ENCODE peak calls at places on chromosomes 12 and 14, in six cellular contexts. T, H, B, Q, J and Z are unnamed samples.
A peak's percentile ranks its signal among the peaks of the same experiment; 100 is the strongest.

GRCh38 chr12:26028953-26029740 is 70.7 kb downstream of the RASSF8 start:
- DNase-seq in T (peak; percentile 59), H (no peak), B (no peak), Q (peak; percentile 60), J (peak; percentile 67), Z (peak; percentile 20)

GRCh38 chr14:31059152-31059924 is 33.2 kb upstream of the STRN3 start:
- DNase-seq in T (peak; percentile 37), H (no peak), B (peak; percentile 45), Q (peak; percentile 88), J (peak; percentile 87), Z (peak; percentile 76)

GRCh38 chr14:29804481-29804880 is 123.2 kb downstream of the PRKD1 start:
- DNase-seq in T (no peak), H (no peak), B (no peak), Q (no peak), J (no peak), Z (no peak)

GRCh38 chr12:49089831-49090773 is 4.5 kb downstream of the DHH start:
- DNase-seq in T (peak; percentile 74), H (no peak), B (peak; percentile 37), Q (no peak), J (peak; percentile 33), Z (peak; percentile 26)

GRCh38 chr14:98290596-98290995 is 981.4 kb downstream of the BCL11B start:
- DNase-seq in T (no peak), H (no peak), B (no peak), Q (peak; percentile 93), J (no peak), Z (peak; percentile 66)

GRCh38 chr14:21987937-21988336 is 314.3 kb upstream of the OR4E1 start:
- DNase-seq in T (peak; percentile 75), H (no peak), B (no peak), Q (peak; percentile 49), J (peak; percentile 12), Z (no peak)

GRCh38 chr12:98154850-98155249 is 360.5 kb upstream of the TMPO start:
- DNase-seq in T (peak; percentile 75), H (no peak), B (no peak), Q (peak; percentile 28), J (no peak), Z (no peak)

GRCh38 chr14:21894003-21894897 is 220.6 kb upstream of the OR4E1 start:
- DNase-seq in T (peak; percentile 52), H (no peak), B (no peak), Q (no peak), J (no peak), Z (no peak)

GRCh38 chr12:87836190-87836589 is 193.0 kb downstream of the C12orf50 start:
- DNase-seq in T (peak; percentile 8), H (no peak), B (no peak), Q (no peak), J (no peak), Z (no peak)

GRCh38 chr12:61870658-61871559 is 389.3 kb upstream of the USP15 start:
- DNase-seq in T (no peak), H (no peak), B (no peak), Q (no peak), J (no peak), Z (peak; percentile 3)

GRCh38 chr12:74449872-74450271 is 87.8 kb upstream of the ATXN7L3B start:
- DNase-seq in T (no peak), H (no peak), B (no peak), Q (peak; percentile 70), J (peak; percentile 71), Z (peak; percentile 65)

GRCh38 chr12:44847403-44847802 is 28.7 kb downstream of the NELL2 start:
- DNase-seq in T (no peak), H (no peak), B (no peak), Q (no peak), J (no peak), Z (no peak)

GRCh38 chr14:76918751-76919421 is 92.7 kb downstream of the LRRC74A start:
- DNase-seq in T (peak; percentile 76), H (no peak), B (peak; percentile 96), Q (peak; percentile 96), J (peak; percentile 99), Z (peak; percentile 98)

GRCh38 chr14:87233266-87233665 is 759.7 kb downstream of the GALC start:
- DNase-seq in T (no peak), H (no peak), B (no peak), Q (peak; percentile 55), J (no peak), Z (peak; percentile 86)

GRCh38 chr14:70332015-70332414 is 27.5 kb downstream of the COX16 start:
- DNase-seq in T (no peak), H (no peak), B (no peak), Q (no peak), J (no peak), Z (no peak)

GRCh38 chr12:53564276-53564675 is 57.0 kb upstream of the NPFF start:
- DNase-seq in T (no peak), H (no peak), B (no peak), Q (no peak), J (no peak), Z (no peak)

GRCh38 chr14:59022144-59022543 is 166.3 kb upstream of the DAAM1 start:
- DNase-seq in T (no peak), H (no peak), B (no peak), Q (peak; percentile 29), J (no peak), Z (no peak)

GRCh38 chr14:53330441-53330840 is 177.3 kb upstream of the DDHD1 start:
- DNase-seq in T (no peak), H (no peak), B (no peak), Q (no peak), J (no peak), Z (no peak)

GRCh38 chr12:3236345-3237153 is 159.4 kb downstream of the TSPAN9 start:
- DNase-seq in T (peak; percentile 67), H (no peak), B (no peak), Q (peak; percentile 67), J (peak; percentile 72), Z (peak; percentile 78)

GRCh38 chr12:115857160-115857920 is 420.2 kb downstream of the MED13L start:
- DNase-seq in T (no peak), H (no peak), B (no peak), Q (no peak), J (no peak), Z (no peak)

GRCh38 chr12:3885179-3886094 is 12.2 kb upstream of the PARP11 start:
- DNase-seq in T (peak; percentile 70), H (no peak), B (peak; percentile 24), Q (peak; percentile 33), J (peak; percentile 48), Z (no peak)

GRCh38 chr14:39182770-39183684 is 8.0 kb downstream of the PNN start:
- DNase-seq in T (no peak), H (no peak), B (no peak), Q (no peak), J (no peak), Z (no peak)

GRCh38 chr14:39181026-39181692 is 6.1 kb downstream of the PNN start:
- DNase-seq in T (no peak), H (no peak), B (no peak), Q (no peak), J (no peak), Z (no peak)

GRCh38 chr14:39181693-39182047 is 6.6 kb downstream of the PNN start:
- DNase-seq in T (no peak), H (no peak), B (no peak), Q (no peak), J (no peak), Z (no peak)

GRCh38 chr14:39179042-39179441 is 4.0 kb downstream of the PNN start:
- DNase-seq in T (no peak), H (no peak), B (no peak), Q (no peak), J (no peak), Z (no peak)

GRCh38 chr14:39180553-39180952 is 5.5 kb downstream of the PNN start:
- DNase-seq in T (no peak), H (no peak), B (no peak), Q (no peak), J (no peak), Z (no peak)
- TF ChIP-seq CTCF in T (no peak), H (no peak), B (no peak), Q (no peak), J (no peak), Z (no peak)

GRCh38 chr12:46517579-46517962 is 145.0 kb upstream of the SLC38A2 start:
- DNase-seq in T (no peak), H (no peak), B (no peak), Q (no peak), J (no peak), Z (no peak)
- TF ChIP-seq CTCF in T (peak; percentile 14), H (peak; percentile 40), B (peak; percentile 6), Q (no peak), J (no peak), Z (peak; percentile 20)

GRCh38 chr12:6816598-6816997 is 5.0 kb upstream of the GPR162 start:
- DNase-seq in T (no peak), H (no peak), B (no peak), Q (no peak), J (no peak), Z (no peak)

GRCh38 chr12:6809056-6809455 is 12.6 kb upstream of the GPR162 start:
- DNase-seq in T (no peak), H (no peak), B (no peak), Q (no peak), J (no peak), Z (no peak)

GRCh38 chr12:6817056-6817455 is 4.6 kb upstream of the GPR162 start:
- DNase-seq in T (no peak), H (no peak), B (no peak), Q (no peak), J (no peak), Z (no peak)

GRCh38 chr12:6810758-6811157 is 10.9 kb upstream of the GPR162 start:
- DNase-seq in T (no peak), H (no peak), B (no peak), Q (no peak), J (no peak), Z (no peak)

DNA sequence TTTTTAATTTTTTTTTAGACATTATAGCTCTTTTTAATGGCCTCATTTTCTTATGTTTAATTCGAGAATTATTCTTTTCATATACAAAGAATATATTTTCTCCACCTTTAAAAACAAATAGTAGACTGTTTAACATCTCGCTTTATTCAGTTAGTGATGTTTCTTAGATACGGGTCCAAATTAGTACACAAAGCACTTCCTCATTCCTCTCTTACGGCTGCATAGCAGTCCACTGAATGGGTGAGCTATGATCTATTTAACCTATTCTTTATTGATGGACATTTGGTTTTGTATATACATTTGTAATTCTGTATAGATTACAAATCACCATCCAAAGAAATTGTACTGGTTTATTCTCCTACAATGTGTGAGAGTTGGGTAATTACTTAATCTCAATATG is 8.3 kb upstream of the GPR162 start:
- DNase-seq in T (no peak), H (no peak), B (no peak), Q (no peak), J (no peak), Z (no peak)
- TF ChIP-seq CTCF in T (no peak), H (no peak), B (no peak), Q (no peak), J (no peak), Z (no peak)

GRCh38 chr14:74457511-74457910 is 31.5 kb upstream of the SYNDIG1L start:
- DNase-seq in T (peak; percentile 50), H (no peak), B (no peak), Q (no peak), J (no peak), Z (no peak)

GRCh38 chr14:74462993-74463392 is 30.1 kb downstream of the NPC2 start:
- DNase-seq in T (no peak), H (no peak), B (no peak), Q (no peak), J (no peak), Z (no peak)

GRCh38 chr14:74456684-74457083 is 30.7 kb upstream of the SYNDIG1L start:
- DNase-seq in T (no peak), H (no peak), B (no peak), Q (no peak), J (no peak), Z (no peak)

GRCh38 chr14:74459981-74460380 is 33.1 kb downstream of the NPC2 start:
- DNase-seq in T (no peak), H (no peak), B (no peak), Q (no peak), J (no peak), Z (no peak)

GRCh38 chr14:74459289-74459946 is 33.4 kb upstream of the SYNDIG1L start:
- DNase-seq in T (peak; percentile 71), H (no peak), B (peak; percentile 42), Q (peak; percentile 54), J (peak; percentile 69), Z (peak; percentile 8)
- TF ChIP-seq CTCF in T (peak; percentile 65), H (peak; percentile 61), B (peak; percentile 40), Q (peak; percentile 72), J (peak; percentile 75), Z (peak; percentile 75)